ENCODE peak calls at places on chromosomes 5 and 9, in five cellular contexts. R is T-helper 17 cell, B is sigmoid colon, W is fibroblast of lung, X is SK-N-SH. A is an unnamed sample. For H3K9me3, the result is how much of the 10 kb centered on the place peaks cover.

GRCh38 chr5:78763659-78764189 is 115.2 kb upstream of the LHFPL2 start:
- DNase-seq in B (no peak), W (no peak), X (no peak), R (no peak), A (no peak)

GRCh38 chr5:589588-589987 is 22.6 kb upstream of the CEP72 start:
- DNase-seq in X (no peak), W (no peak), B (peak), R (no peak), A (no peak)

GRCh38 chr5:105630803-105631202 is 2039.9 kb downstream of the EFNA5 start:
- DNase-seq in W (no peak), R (no peak), X (no peak), B (no peak), A (no peak)

GRCh38 chr9:122122468-122122867 is 29.4 kb upstream of the TTLL11 start:
- DNase-seq in W (no peak), X (no peak), B (no peak), R (no peak), A (no peak)

GRCh38 chr5:32869216-32869615 is 158.1 kb downstream of the NPR3 start:
- DNase-seq in X (no peak), W (peak), B (no peak), R (no peak), A (peak)

GRCh38 chr5:59193616-59194319 is 610.9 kb downstream of the RAB3C start:
- DNase-seq in W (peak), R (no peak), X (no peak), B (peak), A (peak)

GRCh38 chr9:14238518-14238917 is 75.4 kb downstream of the NFIB start:
- DNase-seq in W (peak), X (no peak), B (no peak), R (no peak), A (peak)

GRCh38 chr9:27487927-27488326 is 36.2 kb upstream of the IFNK start:
- DNase-seq in X (no peak), W (no peak), B (no peak), R (no peak), A (no peak)

GRCh38 chr9:129630967-129631672 is 5.2 kb downstream of the NTMT1 start:
- DNase-seq in R (no peak), X (no peak), W (peak), B (no peak), A (peak)

GRCh38 chr9:137948642-137949041 is 71.1 kb downstream of the CACNA1B start:
- DNase-seq in B (no peak), X (no peak), R (no peak), W (no peak), A (no peak)

GRCh38 chr9:137949260-137949659 is 71.7 kb downstream of the CACNA1B start:
- DNase-seq in X (no peak), W (no peak), B (no peak), R (no peak), A (no peak)

GRCh38 chr9:137943655-137944054 is 66.1 kb downstream of the CACNA1B start:
- DNase-seq in W (no peak), X (no peak), R (no peak), B (no peak), A (no peak)

GRCh38 chr9:137945581-137945980 is 68.0 kb downstream of the CACNA1B start:
- DNase-seq in R (no peak), B (no peak), W (no peak), X (no peak), A (no peak)

GRCh38 chr9:137947012-137947411 is 69.4 kb downstream of the CACNA1B start:
- DNase-seq in X (no peak), R (no peak), W (no peak), B (no peak), A (no peak)
- H3K9me3 ChIP-seq in X (under half), R (under half), W (under half), B (under half), A (under half)

GRCh38 chr9:109229682-109230081 is 62.6 kb upstream of the FRRS1L start:
- DNase-seq in X (no peak), R (no peak), W (no peak), B (no peak), A (no peak)
- H3K9me3 ChIP-seq in X (under half), R (under half), W (under half), B (under half), A (under half)

GRCh38 chr5:158287643-158288228 is 428.8 kb upstream of the CLINT1 start:
- DNase-seq in W (peak), R (no peak), B (peak), X (no peak), A (peak)

GRCh38 chr5:158289967-158290366 is 431.0 kb upstream of the CLINT1 start:
- DNase-seq in X (no peak), R (no peak), W (no peak), B (no peak), A (no peak)

GRCh38 chr5:158286827-158287226 is 427.9 kb upstream of the CLINT1 start:
- DNase-seq in B (no peak), X (no peak), R (no peak), W (no peak), A (no peak)

GRCh38 chr5:158285771-158286170 is 426.8 kb upstream of the CLINT1 start:
- DNase-seq in W (no peak), R (no peak), B (no peak), X (no peak), A (no peak)

DNA sequence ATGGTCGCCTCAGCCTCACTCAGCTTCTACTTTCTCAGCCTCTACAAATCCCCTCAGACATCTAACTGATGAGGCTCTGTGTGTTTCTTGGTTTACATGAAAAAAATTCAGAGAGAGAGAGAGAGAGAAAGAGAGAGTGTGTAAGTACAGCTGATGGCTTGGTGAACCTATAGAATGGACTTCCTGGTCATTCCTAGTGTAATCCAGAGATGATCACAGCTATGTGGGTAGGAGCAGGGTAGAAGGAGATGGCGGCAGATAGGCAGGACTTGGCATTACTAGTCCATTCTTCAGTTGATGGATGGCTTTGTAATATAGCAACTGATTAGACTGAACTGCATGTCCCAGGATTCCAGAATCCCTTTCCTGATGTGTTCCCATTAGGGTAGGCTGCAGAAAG is 429.3 kb upstream of the CLINT1 start:
- DNase-seq in B (no peak), W (peak), X (no peak), R (no peak), A (no peak)
- H3K9me3 ChIP-seq in B (under half), W (under half), X (under half), R (under half), A (under half)

DNA sequence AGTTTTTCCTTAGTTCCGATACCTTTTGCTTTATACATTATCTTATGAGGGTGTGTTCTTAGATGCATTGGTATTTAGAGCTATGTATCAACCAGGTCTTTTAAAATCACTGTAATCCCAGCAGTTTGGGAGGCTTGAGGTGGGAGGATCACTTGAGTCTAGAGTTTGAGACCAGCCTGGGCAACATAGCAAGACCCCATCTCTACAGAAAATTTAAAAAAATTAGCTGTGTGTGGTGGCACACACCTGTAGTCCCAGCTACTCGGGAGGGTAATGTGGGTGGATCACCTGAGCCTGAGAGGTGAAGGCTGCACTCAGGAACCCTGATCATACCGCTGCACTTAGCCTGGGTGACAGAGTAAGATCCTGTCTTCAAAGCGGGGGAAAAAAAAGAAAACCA is 15.1 kb downstream of the SPIN1 start:
- DNase-seq in R (no peak), X (no peak), B (no peak), W (no peak), A (no peak)
- H3K9me3 ChIP-seq in R (under half), X (under half), B (under half), W (under half), A (under half)

DNA sequence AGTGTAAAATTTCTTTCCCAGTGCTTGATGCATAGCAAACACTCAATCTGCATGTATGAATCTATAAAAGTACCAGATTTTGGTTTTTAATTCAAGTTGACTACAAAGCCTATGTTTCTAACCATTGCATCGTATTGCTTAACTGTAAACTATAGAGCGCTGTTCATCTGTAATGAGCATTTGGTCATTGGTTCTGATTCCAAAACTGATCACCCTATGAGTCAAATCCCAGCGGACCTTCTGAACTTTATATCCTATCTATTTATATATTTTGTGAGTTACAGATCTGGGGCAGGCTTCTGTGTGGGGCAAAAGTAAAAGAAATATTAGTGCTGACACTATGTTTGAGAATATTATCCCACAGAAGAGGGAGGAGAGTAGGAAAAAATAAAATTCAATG is 305.7 kb upstream of the TNC start:
- DNase-seq in W (no peak), R (no peak), X (no peak), B (no peak), A (no peak)
- H3K9me3 ChIP-seq in W (under half), R (under half), X (under half), B (under half), A (under half)

GRCh38 chr9:138059196-138059595 is 181.6 kb downstream of the CACNA1B start:
- DNase-seq in B (peak), X (no peak), W (no peak), R (no peak), A (no peak)
- H3K9me3 ChIP-seq in B (under half), X (under half), W (under half), R (under half), A (under half)